ENCODE peak calls at places on chromosome 19, in nine cellular contexts. D, R, O, F, C, T, P, W and X are unnamed samples.

GRCh38 chr19:48918801-48919247 is 14.7 kb upstream of the DHDH start:
- DNase-seq in D (no peak), R (no peak), O (no peak), F (peak), C (no peak), T (no peak), P (no peak), W (no peak), X (peak)

GRCh38 chr19:11179716-11180297 is 17.5 kb downstream of the KANK2 start:
- DNase-seq in D (no peak), R (no peak), O (no peak), F (no peak), C (no peak), T (no peak), P (no peak), W (no peak), X (no peak)

GRCh38 chr19:44499559-44499958 is 763 bp downstream of the ZNF180 start:
- DNase-seq in D (no peak), R (no peak), O (no peak), F (no peak), C (no peak), T (no peak), P (no peak), W (no peak), X (no peak)

GRCh38 chr19:55437410-55437809 is 5.7 kb downstream of the SHISA7 start:
- DNase-seq in D (peak), R (no peak), O (peak), F (peak), C (no peak), T (no peak), P (no peak), W (peak), X (peak)

GRCh38 chr19:40650749-40651305 is 39.6 kb downstream of the NUMBL start:
- DNase-seq in D (no peak), R (peak), O (no peak), F (no peak), C (no peak), T (no peak), P (peak), W (peak), X (no peak)

GRCh38 chr19:51887522-51888498 is at the start of gene ZNF577:
- DNase-seq in D (peak), R (peak), O (no peak), F (peak), C (peak), T (peak), P (peak), W (peak), X (peak)

GRCh38 chr19:5170329-5170745 is 170.3 kb downstream of the PTPRS start:
- DNase-seq in D (no peak), R (no peak), O (no peak), F (peak), C (peak), T (no peak), P (no peak), W (no peak), X (peak)

GRCh38 chr19:9827325-9828238 is at the start of gene UBL5:
- DNase-seq in D (peak), R (peak), O (peak), F (peak), C (peak), T (peak), P (peak), W (peak), X (peak)

GRCh38 chr19:43552616-43553015 is 19.6 kb downstream of the ZNF575 start:
- DNase-seq in D (no peak), R (no peak), O (no peak), F (no peak), C (peak), T (no peak), P (no peak), W (no peak), X (no peak)

GRCh38 chr19:45280471-45280961 is 29.4 kb downstream of the MARK4 start:
- DNase-seq in D (no peak), R (no peak), O (no peak), F (no peak), C (no peak), T (peak), P (no peak), W (no peak), X (peak)

GRCh38 chr19:5443723-5444122 is 11.5 kb upstream of the ZNRF4 start:
- DNase-seq in D (no peak), R (no peak), O (no peak), F (no peak), C (no peak), T (no peak), P (no peak), W (no peak), X (no peak)

DNA sequence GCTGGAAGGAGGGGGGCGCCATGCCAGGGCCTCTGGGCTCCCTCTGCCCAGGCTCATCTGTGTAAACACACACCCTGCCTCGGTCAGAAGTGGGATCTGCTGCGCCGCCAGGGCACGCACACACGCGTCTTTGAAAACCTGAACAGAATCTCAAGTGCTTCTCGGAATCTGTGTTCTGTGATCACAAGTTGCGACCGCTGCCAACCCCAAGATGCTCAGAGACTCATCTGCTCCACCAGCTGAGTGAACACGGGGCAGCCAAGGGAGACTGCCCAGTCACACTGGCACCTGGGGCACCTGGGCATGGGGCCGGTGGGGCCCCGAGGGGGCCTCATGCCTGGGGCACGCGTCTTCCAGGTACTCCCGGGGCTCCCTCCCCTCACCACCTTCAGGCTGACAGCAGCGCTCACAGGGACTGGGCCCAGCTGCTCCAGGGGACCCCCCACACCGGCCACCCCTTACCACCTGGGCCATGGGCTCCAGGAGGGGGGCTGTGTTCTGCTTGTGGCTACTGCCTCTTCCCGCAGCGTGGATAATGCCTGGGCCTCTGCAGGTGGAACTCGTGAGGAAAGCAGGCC is 59.0 kb downstream of the KLF2 start:
- DNase-seq in D (no peak), R (no peak), O (no peak), F (no peak), C (peak), T (no peak), P (no peak), W (no peak), X (no peak)
- TF ChIP-seq CTCF in D (no peak), R (no peak), O (no peak), F (no peak), C (peak), T (no peak), P (no peak), W (no peak), X (peak)

GRCh38 chr19:18940791-18941627 is at the start of gene HOMER3:
- DNase-seq in D (peak), R (peak), O (peak), F (peak), C (peak), T (no peak), P (peak), W (peak), X (peak)
- TF ChIP-seq CTCF in D (no peak), R (peak), O (peak), F (no peak), C (no peak), T (peak), P (peak), W (no peak), X (no peak)

GRCh38 chr19:37329686-37330085 is 41.2 kb upstream of the ZNF527 start:
- DNase-seq in D (no peak), R (no peak), O (no peak), F (no peak), C (no peak), T (no peak), P (no peak), W (no peak), X (peak)
- TF ChIP-seq CTCF in D (no peak), R (no peak), O (no peak), F (no peak), C (no peak), T (peak), P (no peak), W (no peak), X (no peak)

GRCh38 chr19:17775245-17775927 is 19.6 kb upstream of the B3GNT3 start:
- DNase-seq in D (no peak), R (no peak), O (no peak), F (peak), C (no peak), T (no peak), P (peak), W (no peak), X (peak)
- TF ChIP-seq CTCF in D (no peak), R (peak), O (peak), F (peak), C (peak), T (peak), P (peak), W (peak), X (peak)

DNA sequence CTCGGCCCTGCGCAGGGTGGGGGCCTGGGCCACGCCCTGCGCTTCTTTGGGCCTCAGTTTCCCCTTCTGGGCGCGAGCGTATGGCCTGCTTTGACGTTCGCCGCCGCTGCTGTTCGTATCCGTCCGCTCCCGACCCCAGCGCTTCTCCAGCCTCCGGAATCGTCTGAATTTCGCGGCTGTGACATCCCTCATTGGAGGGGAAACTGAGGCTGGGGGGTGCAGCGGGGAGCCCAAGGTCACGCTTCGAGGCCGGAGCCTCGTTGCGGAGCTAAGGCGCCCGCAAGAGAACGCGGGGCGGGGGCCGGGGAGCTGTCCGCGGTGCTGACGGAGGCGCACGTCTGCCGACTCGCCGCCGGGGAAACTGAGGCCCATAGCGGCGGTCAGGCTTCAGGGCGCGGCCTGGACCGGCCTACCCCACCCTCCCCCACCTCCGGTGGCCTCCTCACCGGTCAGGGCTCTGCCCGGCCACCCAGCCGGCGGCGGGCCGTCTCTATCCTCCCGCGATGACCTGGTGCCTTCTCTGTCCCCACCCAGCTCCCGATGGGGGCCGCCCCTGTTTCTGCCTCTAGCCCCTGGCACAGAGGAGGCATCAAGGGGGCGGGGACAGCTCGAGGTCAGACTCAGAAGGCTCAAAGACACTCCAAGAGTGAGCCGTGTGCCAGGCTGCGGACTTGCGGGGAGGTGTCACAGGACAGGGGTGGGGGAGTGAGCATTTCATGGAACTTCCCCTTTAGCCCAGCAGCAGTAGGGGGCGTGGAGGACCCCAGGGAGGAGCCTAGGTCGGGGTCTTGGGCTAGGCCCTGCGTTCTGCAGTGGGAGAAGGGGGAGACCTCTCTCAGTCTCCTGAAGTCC is 3.0 kb upstream of the APC2 start:
- DNase-seq in D (no peak), R (no peak), O (no peak), F (peak), C (no peak), T (no peak), P (no peak), W (no peak), X (peak)
- TF ChIP-seq CTCF in D (no peak), R (no peak), O (no peak), F (no peak), C (no peak), T (no peak), P (no peak), W (no peak), X (no peak)

DNA sequence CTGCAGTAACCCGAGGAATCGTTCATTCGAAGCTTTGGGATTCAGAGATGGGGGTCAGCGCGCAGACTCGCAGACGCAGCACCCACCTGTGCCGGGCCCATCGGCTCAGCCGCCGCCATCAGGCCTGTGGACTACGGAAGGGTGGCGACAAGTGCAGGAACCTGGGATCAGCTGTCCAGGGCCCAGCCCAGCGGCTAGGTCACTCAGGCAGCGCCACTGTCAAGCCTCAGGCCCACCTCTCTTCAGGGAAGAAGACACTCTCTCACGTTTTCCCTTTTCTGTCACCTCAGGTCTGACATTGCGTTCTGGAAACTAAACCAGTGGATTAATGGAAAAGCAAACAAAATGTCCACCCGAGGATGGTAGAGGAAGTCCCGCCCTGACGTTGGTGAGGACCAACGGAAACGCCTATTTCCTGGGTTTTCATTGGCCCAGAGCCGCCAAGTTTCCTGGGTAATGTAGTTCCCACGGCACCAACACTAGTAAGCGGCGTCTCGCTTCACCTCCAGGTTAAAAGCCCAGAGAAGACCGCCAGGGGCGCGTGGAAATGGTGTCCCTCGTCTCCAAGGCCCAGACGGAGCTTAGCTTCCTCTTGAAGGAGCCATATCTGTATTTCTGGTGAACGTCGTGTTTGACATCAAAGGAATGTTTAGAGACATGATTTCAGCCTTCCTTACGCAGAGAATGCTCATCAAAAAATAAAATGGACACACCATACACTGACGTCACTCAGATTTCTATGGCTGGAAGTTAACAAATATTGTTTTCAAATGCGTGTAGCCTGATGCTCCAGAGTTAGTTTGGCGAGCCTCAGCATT is at the start of gene ZNF772:
- DNase-seq in D (peak), R (peak), O (peak), F (peak), C (peak), T (peak), P (peak), W (peak), X (peak)
- TF ChIP-seq CTCF in D (no peak), R (peak), O (no peak), F (peak), C (peak), T (peak), P (peak), W (peak), X (peak)

GRCh38 chr19:57903298-57904174 is 12.9 kb downstream of the ZNF417 start:
- DNase-seq in D (no peak), R (no peak), O (peak), F (no peak), C (no peak), T (no peak), P (no peak), W (peak), X (no peak)
- TF ChIP-seq CTCF in D (no peak), R (peak), O (peak), F (peak), C (peak), T (peak), P (peak), W (peak), X (peak)

GRCh38 chr19:31678421-31678820 is 329.2 kb upstream of the TSHZ3 start:
- DNase-seq in D (no peak), R (no peak), O (no peak), F (no peak), C (no peak), T (no peak), P (no peak), W (no peak), X (no peak)

GRCh38 chr19:31674503-31675186 is 325.4 kb upstream of the TSHZ3 start:
- DNase-seq in D (no peak), R (no peak), O (no peak), F (no peak), C (no peak), T (no peak), P (no peak), W (no peak), X (no peak)

GRCh38 chr19:31675187-31675913 is 326.1 kb upstream of the TSHZ3 start:
- DNase-seq in D (no peak), R (no peak), O (no peak), F (no peak), C (no peak), T (no peak), P (no peak), W (no peak), X (no peak)

GRCh38 chr19:31670931-31671330 is 321.7 kb upstream of the TSHZ3 start:
- DNase-seq in D (no peak), R (no peak), O (no peak), F (no peak), C (no peak), T (no peak), P (no peak), W (no peak), X (no peak)

GRCh38 chr19:31676271-31677004 is 327.2 kb upstream of the TSHZ3 start:
- DNase-seq in D (no peak), R (no peak), O (peak), F (no peak), C (no peak), T (no peak), P (no peak), W (no peak), X (peak)
- TF ChIP-seq CTCF in D (no peak), R (no peak), O (no peak), F (peak), C (no peak), T (no peak), P (no peak), W (no peak), X (peak)